ENCODE peak calls at places on chromosomes 2 and 18, in eight cellular contexts. U is heart right ventricle, Z is psoas muscle, K is GM23248, W is RWPE1, R is OCI-LY7, J is prostate gland, Q is HCT116. F is an unnamed sample.

GRCh38 chr2:7011376-7012083 is 94.3 kb downstream of the RNF144A start:
- DNase-seq in R (no peak), J (no peak), Z (no peak), K (peak), W (peak), Q (no peak), U (no peak), F (no peak)

GRCh38 chr18:77096936-77097886 is 35.4 kb downstream of the MBP start:
- DNase-seq in W (no peak), K (no peak), J (no peak), U (no peak), R (no peak), Z (no peak), Q (no peak), F (no peak)

GRCh38 chr2:191043438-191043837 is 29.5 kb upstream of the STAT1 start:
- DNase-seq in U (no peak), Q (no peak), Z (no peak), W (peak), R (no peak), K (peak), J (no peak), F (no peak)

GRCh38 chr2:110679337-110679707 is 1.5 kb upstream of the BUB1 start:
- DNase-seq in Z (no peak), J (no peak), W (no peak), Q (no peak), K (peak), U (no peak), R (peak), F (peak)

GRCh38 chr2:136801628-136802027 is 36.3 kb downstream of the THSD7B start:
- DNase-seq in Q (no peak), R (no peak), W (no peak), Z (no peak), K (no peak), U (no peak), J (no peak), F (no peak)

GRCh38 chr18:60500960-60501359 is 128.4 kb upstream of the MC4R start:
- DNase-seq in J (no peak), Z (no peak), Q (no peak), K (no peak), U (no peak), R (no peak), W (no peak), F (no peak)

GRCh38 chr18:35311506-35311905 is 21.5 kb upstream of the ZSCAN30 start:
- DNase-seq in Z (no peak), Q (no peak), R (no peak), J (no peak), K (peak), U (no peak), W (peak), F (no peak)

GRCh38 chr18:43271593-43272432 is 5.5 kb downstream of the SYT4 start:
- DNase-seq in W (peak), J (no peak), U (peak), Z (no peak), R (peak), K (peak), Q (peak), F (peak)

GRCh38 chr2:3627500-3628100 is 30.4 kb upstream of the ALLC start:
- DNase-seq in Q (no peak), U (peak), J (no peak), K (no peak), Z (peak), R (no peak), W (no peak), F (peak)

GRCh38 chr2:56287508-56287907 is 103.7 kb downstream of the CCDC85A start:
- DNase-seq in Z (no peak), Q (no peak), U (no peak), K (no peak), W (no peak), J (no peak), R (no peak), F (no peak)

GRCh38 chr18:14086459-14087231 is 45.6 kb downstream of the ZNF519 start:
- DNase-seq in U (no peak), Z (no peak), W (no peak), J (no peak), R (peak), Q (no peak), K (peak), F (peak)

GRCh38 chr18:11175266-11175947 is 26.0 kb upstream of the PIEZO2 start:
- DNase-seq in K (peak), J (no peak), Q (no peak), Z (no peak), R (no peak), U (no peak), W (no peak), F (no peak)

GRCh38 chr2:219433666-219434467 is 776 bp upstream of the SPEG start:
- DNase-seq in U (no peak), K (peak), R (peak), Q (peak), W (no peak), J (no peak), Z (peak), F (no peak)

GRCh38 chr2:62042944-62043343 is 137.5 kb downstream of the COMMD1 start:
- DNase-seq in Q (no peak), K (peak), R (no peak), Z (no peak), U (no peak), W (peak), J (peak), F (no peak)

GRCh38 chr2:157628532-157629415 is at the start of gene ACVR1C:
- DNase-seq in Z (peak), R (no peak), Q (peak), W (peak), K (peak), U (peak), J (peak), F (peak)

GRCh38 chr2:167196461-167197252 is 308.4 kb downstream of the XIRP2 start:
- DNase-seq in Q (no peak), Z (peak), U (peak), J (no peak), R (no peak), W (peak), K (peak), F (no peak)

GRCh38 chr2:74419345-74419744 is 2.1 kb downstream of the C2orf81 start:
- DNase-seq in R (peak), U (no peak), Q (no peak), K (no peak), J (no peak), W (no peak), Z (no peak), F (no peak)

GRCh38 chr2:15640784-15641183 is 49.1 kb downstream of the DDX1 start:
- DNase-seq in Q (no peak), R (no peak), J (no peak), W (no peak), K (no peak), Z (no peak), U (no peak), F (no peak)

GRCh38 chr18:63928331-63928730 is 20.6 kb downstream of the SERPINB10 start:
- DNase-seq in Q (no peak), J (no peak), K (no peak), Z (no peak), U (no peak), W (no peak), R (no peak), F (no peak)

GRCh38 chr2:223093436-223093839 is 41.4 kb downstream of the KCNE4 start:
- DNase-seq in W (no peak), R (no peak), U (peak), K (peak), Z (peak), J (peak), Q (no peak), F (peak)

GRCh38 chr2:107338571-107338970 is 452.6 kb upstream of the ST6GAL2 start:
- DNase-seq in Q (no peak), U (no peak), J (no peak), Z (no peak), K (no peak), R (no peak), W (no peak), F (no peak)

GRCh38 chr2:107338059-107338458 is 452.1 kb upstream of the ST6GAL2 start:
- DNase-seq in J (no peak), R (no peak), Z (no peak), W (no peak), K (peak), U (peak), Q (no peak), F (peak)

GRCh38 chr2:107336536-107336935 is 450.6 kb upstream of the ST6GAL2 start:
- DNase-seq in K (no peak), Z (no peak), W (no peak), R (no peak), J (no peak), Q (no peak), U (no peak), F (no peak)

GRCh38 chr2:107334311-107334710 is 448.3 kb upstream of the ST6GAL2 start:
- DNase-seq in Z (no peak), Q (no peak), U (no peak), R (no peak), W (no peak), J (no peak), K (peak), F (no peak)

GRCh38 chr2:107337209-107337898 is 451.4 kb upstream of the ST6GAL2 start:
- DNase-seq in Q (no peak), K (peak), R (no peak), J (no peak), W (no peak), Z (no peak), U (peak), F (no peak)
- H3K27ac ChIP-seq in Q (no peak), K (peak), R (no peak), J (no peak), W (no peak), Z (no peak), U (peak), F (peak)

GRCh38 chr18:28036481-28036880 is 140.4 kb downstream of the CDH2 start:
- DNase-seq in U (no peak), J (no peak), K (no peak), Q (no peak), R (no peak), Z (no peak), W (no peak), F (no peak)
- H3K27ac ChIP-seq in U (no peak), J (no peak), K (no peak), Q (no peak), R (no peak), Z (no peak), W (no peak), F (no peak)

DNA sequence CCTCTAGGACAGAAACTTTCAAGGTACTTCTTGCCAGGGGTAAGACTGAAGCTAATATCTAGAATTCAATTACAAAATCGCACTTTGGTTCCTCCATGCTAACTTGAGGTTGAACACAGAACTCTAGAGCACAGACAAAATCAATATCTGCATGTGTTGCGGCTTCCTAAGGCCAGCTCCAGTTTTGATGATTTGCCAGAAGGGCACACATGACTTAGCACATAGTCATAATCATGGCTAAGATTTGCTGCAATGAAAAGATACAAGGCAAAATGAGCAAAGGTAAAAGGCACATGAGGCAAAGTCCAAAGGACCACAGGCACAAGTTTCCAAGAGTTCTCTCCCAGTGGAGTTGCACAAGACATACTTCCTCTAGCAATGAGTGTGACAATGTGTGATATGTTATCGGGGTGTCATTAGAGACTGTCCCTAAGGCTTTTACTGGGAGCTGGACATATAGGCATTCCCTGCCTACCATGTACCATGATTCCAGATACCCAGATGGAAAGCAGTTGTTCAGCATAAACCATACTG is 24.1 kb upstream of the CXXC1 start:
- DNase-seq in R (no peak), W (no peak), Q (no peak), U (no peak), Z (no peak), K (no peak), J (no peak), F (no peak)
- H3K27ac ChIP-seq in R (peak), W (no peak), Q (no peak), U (no peak), Z (no peak), K (no peak), J (no peak), F (no peak)

DNA sequence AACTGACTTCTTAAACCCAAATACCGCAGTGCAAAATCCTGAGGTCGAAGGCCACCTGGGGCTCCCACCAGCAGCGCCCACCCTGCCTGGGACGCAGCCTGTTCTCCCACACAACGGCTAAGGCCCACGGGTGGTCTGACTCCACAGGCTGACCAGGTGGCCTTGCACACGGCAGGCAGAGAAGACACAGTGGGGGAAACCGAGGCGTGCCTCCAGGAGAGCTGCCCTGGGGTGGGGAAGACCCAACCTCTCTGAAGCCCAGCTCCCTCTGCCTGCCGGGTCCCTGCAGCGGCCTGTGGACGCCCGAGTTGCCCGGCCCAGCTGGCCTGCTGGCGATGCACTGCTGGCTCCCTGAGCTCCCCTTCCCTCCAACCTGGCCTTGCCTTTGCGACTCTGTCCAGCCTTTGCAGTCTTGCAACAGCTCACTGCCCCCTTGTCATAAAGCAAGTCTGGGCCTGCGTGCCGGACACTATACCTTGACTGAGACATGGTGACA is 9.7 kb upstream of the SEMA4C start:
- DNase-seq in J (no peak), R (no peak), W (no peak), U (no peak), Q (no peak), K (no peak), Z (no peak), F (no peak)
- H3K27ac ChIP-seq in J (no peak), R (no peak), W (no peak), U (no peak), Q (no peak), K (no peak), Z (no peak), F (no peak)

GRCh38 chr2:47035615-47036488 is 119.3 kb downstream of the STPG4 start:
- DNase-seq in Q (no peak), W (no peak), U (no peak), Z (no peak), K (no peak), J (no peak), R (no peak), F (no peak)
- H3K27ac ChIP-seq in Q (peak), W (peak), U (peak), Z (peak), K (peak), J (no peak), R (no peak), F (peak)

GRCh38 chr2:144470819-144471218 is 49.1 kb downstream of the ZEB2 start:
- DNase-seq in Z (no peak), Q (no peak), U (no peak), K (peak), R (no peak), W (no peak), J (no peak), F (no peak)
- H3K27ac ChIP-seq in Z (no peak), Q (no peak), U (no peak), K (peak), R (no peak), W (no peak), J (no peak), F (no peak)

GRCh38 chr18:23850215-23850614 is 161.0 kb downstream of the LAMA3 start:
- DNase-seq in W (no peak), Z (no peak), U (no peak), K (no peak), Q (no peak), J (no peak), R (no peak), F (no peak)
- H3K27ac ChIP-seq in W (no peak), Z (no peak), U (no peak), K (no peak), Q (no peak), J (no peak), R (no peak), F (no peak)

DNA sequence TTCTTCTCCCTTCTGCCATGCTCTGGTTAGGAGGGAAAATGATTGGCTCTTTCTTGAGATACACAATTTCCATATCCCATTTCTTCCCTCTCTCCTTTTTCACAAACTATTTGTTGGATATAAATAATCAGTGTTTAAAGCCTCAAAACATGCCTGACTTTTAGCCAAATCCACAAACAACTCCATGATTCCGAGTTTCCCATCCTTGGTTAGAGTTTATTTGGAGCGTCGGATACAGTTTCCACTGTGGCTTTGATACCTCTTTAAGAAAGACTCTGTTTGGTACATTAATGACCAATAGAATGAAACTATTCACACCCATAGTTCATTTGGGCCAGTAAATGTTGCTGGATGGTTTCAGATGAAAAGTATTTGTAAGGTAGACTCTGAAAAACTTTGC is 5.9 kb upstream of the FHL2 start:
- DNase-seq in R (no peak), J (no peak), U (no peak), Z (no peak), Q (no peak), W (no peak), K (peak), F (no peak)
- H3K27ac ChIP-seq in R (no peak), J (no peak), U (peak), Z (peak), Q (peak), W (peak), K (peak), F (no peak)

DNA sequence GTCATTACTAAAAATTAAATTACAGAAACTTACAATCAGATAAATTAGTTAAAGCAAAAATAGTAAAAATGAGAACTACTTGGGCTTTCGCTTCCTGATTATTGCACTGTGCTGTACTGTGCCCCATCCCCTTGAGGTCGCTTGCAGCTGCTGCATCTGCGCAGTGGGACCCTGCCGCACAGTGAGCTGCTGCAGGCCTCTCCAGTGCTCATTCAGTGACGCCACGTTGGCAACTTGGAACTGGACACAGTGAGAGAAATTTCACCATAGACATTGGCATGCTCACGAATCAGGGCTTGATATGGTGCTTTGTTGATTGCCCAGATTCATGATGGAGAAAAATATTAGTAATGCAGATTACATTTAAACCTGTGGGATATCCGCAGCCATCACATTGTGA is 290.8 kb upstream of the MYT1L start:
- DNase-seq in J (no peak), U (no peak), R (no peak), K (no peak), Z (no peak), W (no peak), Q (no peak), F (no peak)
- H3K27ac ChIP-seq in J (no peak), U (no peak), R (no peak), K (no peak), Z (no peak), W (no peak), Q (no peak), F (no peak)